ENCODE peak calls at places on chromosomes 13 and 19, in seven cellular contexts. L is left ventricle myocardium inferior; X is fibroblast of lung; G is CD8-positive, alpha-beta T cell; T is heart left ventricle; C is thoracic aorta; M is ovary. N is an unnamed sample.

GRCh38 chr19:6393074-6393981 is at the start of gene GTF2F1:
- DNase-seq in L (peak; percentile 94), X (peak; percentile 93), G (peak; percentile 89), T (peak; percentile 98), C (peak; percentile 82), M (peak; percentile 98), N (peak; percentile 93)

GRCh38 chr13:25860862-25861261 is 191.0 kb downstream of the SHISA2 start:
- DNase-seq in L (no peak), X (peak; percentile 86), G (no peak), T (no peak), C (no peak), M (no peak), N (no peak)

GRCh38 chr13:42239644-42240043 is 32.3 kb upstream of the AKAP11 start:
- DNase-seq in L (no peak), X (peak; percentile 29), G (no peak), T (no peak), C (no peak), M (no peak), N (no peak)

GRCh38 chr19:13055213-13056051 is 47.2 kb downstream of the LYL1 start:
- DNase-seq in L (peak; percentile 84), X (peak; percentile 97), G (no peak), T (peak; percentile 88), C (peak; percentile 55), M (peak; percentile 90), N (peak; percentile 54)

GRCh38 chr13:101520672-101521071 is 68.2 kb downstream of the ITGBL1 start:
- DNase-seq in L (no peak), X (peak; percentile 81), G (peak; percentile 2), T (no peak), C (no peak), M (no peak), N (no peak)

GRCh38 chr13:27034678-27035111 is 136.9 kb downstream of the USP12 start:
- DNase-seq in L (no peak), X (no peak), G (no peak), T (no peak), C (no peak), M (no peak), N (no peak)

GRCh38 chr13:38223093-38223492 is 126.6 kb upstream of the UFM1 start:
- DNase-seq in L (no peak), X (peak; percentile 52), G (no peak), T (no peak), C (no peak), M (no peak), N (no peak)

GRCh38 chr19:34639491-34640085 is 37.4 kb downstream of the SCGB2B2 start:
- DNase-seq in L (no peak), X (peak; percentile 48), G (peak; percentile 61), T (peak; percentile 37), C (no peak), M (no peak), N (peak; percentile 67)

GRCh38 chr13:95552539-95553270 is at the start of gene CLDN10:
- DNase-seq in L (no peak), X (no peak), G (no peak), T (peak; percentile 58), C (no peak), M (no peak), N (peak; percentile 77)

GRCh38 chr19:41795031-41795461 is 1.3 kb upstream of the CEACAM3 start:
- DNase-seq in L (no peak), X (peak; percentile 5), G (peak; percentile 44), T (no peak), C (no peak), M (no peak), N (no peak)

GRCh38 chr13:40681341-40682051 is 15.1 kb upstream of the FOXO1 start:
- DNase-seq in L (no peak), X (peak; percentile 50), G (no peak), T (no peak), C (no peak), M (no peak), N (no peak)

GRCh38 chr13:39941236-39941635 is 285.8 kb downstream of the COG6 start:
- DNase-seq in L (no peak), X (no peak), G (no peak), T (no peak), C (no peak), M (no peak), N (no peak)

GRCh38 chr13:56561327-56561726 is 579.4 kb upstream of the PRR20A start:
- DNase-seq in L (no peak), X (no peak), G (no peak), T (no peak), C (no peak), M (no peak), N (no peak)

GRCh38 chr13:91122766-91123165 is 224.7 kb upstream of the MIR17HG start:
- DNase-seq in L (no peak), X (no peak), G (no peak), T (no peak), C (no peak), M (no peak), N (no peak)

GRCh38 chr19:49988433-49988832 is 27.5 kb upstream of the SIGLEC11 start:
- DNase-seq in L (no peak), X (peak; percentile 82), G (no peak), T (no peak), C (no peak), M (no peak), N (no peak)

GRCh38 chr13:109684084-109684835 is 102.1 kb downstream of the IRS2 start:
- DNase-seq in L (no peak), X (no peak), G (no peak), T (no peak), C (no peak), M (no peak), N (peak; percentile 15)

GRCh38 chr19:46426506-46427162 is 2.1 kb downstream of the PNMA8C start:
- DNase-seq in L (peak; percentile 82), X (peak; percentile 68), G (no peak), T (peak; percentile 85), C (no peak), M (peak; percentile 85), N (peak; percentile 79)

GRCh38 chr13:21911916-21912315 is 241.0 kb downstream of the FGF9 start:
- DNase-seq in L (no peak), X (no peak), G (no peak), T (no peak), C (no peak), M (no peak), N (no peak)

GRCh38 chr13:36030670-36031331 is 100.4 kb downstream of the DCLK1 start:
- DNase-seq in L (no peak), X (peak; percentile 93), G (no peak), T (no peak), C (no peak), M (peak; percentile 27), N (no peak)

GRCh38 chr19:10565028-10565566 is 713 bp downstream of the KRI1 start:
- DNase-seq in L (no peak), X (peak; percentile 20), G (peak; percentile 30), T (no peak), C (no peak), M (peak; percentile 68), N (no peak)

GRCh38 chr13:93151277-93151676 is 75.3 kb upstream of the GPC6 start:
- DNase-seq in L (no peak), X (peak; percentile 90), G (no peak), T (no peak), C (no peak), M (no peak), N (no peak)

DNA sequence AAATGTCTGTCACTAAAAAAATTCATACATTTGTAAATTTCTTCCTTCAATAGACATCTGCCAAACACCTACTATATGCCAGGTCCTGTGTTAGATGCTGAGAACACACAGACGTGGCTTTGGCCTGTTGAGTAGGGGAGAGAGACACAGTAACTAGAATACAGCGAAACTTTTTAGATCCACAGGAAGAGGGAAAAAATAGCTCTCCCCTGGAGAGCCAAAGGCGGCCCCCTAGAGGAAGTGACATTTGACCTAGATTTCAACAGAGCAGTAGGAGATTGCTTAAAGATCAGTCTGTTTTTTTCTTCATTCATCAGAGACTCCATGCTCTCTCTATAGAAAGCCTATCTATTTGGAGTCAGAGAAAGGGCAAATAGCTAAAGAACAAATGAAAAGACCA is 11.3 kb downstream of the LCP1 start:
- DNase-seq in L (no peak), X (no peak), G (no peak), T (no peak), C (no peak), M (no peak), N (no peak)
- H3K4me3 ChIP-seq in L (no peak overlapping the region), X (no peak overlapping the region), G (peak overlapping the region; percentile 15), T (no peak overlapping the region), C (no peak overlapping the region), M (no peak overlapping the region), N (no peak overlapping the region)

GRCh38 chr13:66689628-66690027 is 540.5 kb downstream of the PCDH9 start:
- DNase-seq in L (no peak), X (peak; percentile 38), G (no peak), T (no peak), C (no peak), M (no peak), N (no peak)
- TF ChIP-seq CTCF in L (peak; percentile 40), X (peak; percentile 57), G (no peak), T (no peak), C (no peak), M (no peak), N (no peak)

GRCh38 chr19:19655051-19655594 is 8.4 kb downstream of the ATP13A1 start:
- DNase-seq in L (no peak), X (no peak), G (no peak), T (no peak), C (no peak), M (no peak), N (no peak)

GRCh38 chr19:19653597-19654147 is 9.8 kb downstream of the ATP13A1 start:
- DNase-seq in L (no peak), X (no peak), G (no peak), T (no peak), C (no peak), M (no peak), N (no peak)

GRCh38 chr19:19652482-19653295 is 9.2 kb upstream of the GMIP start:
- DNase-seq in L (no peak), X (peak; percentile 39), G (no peak), T (no peak), C (no peak), M (no peak), N (no peak)

GRCh38 chr19:19655641-19656343 is 7.7 kb downstream of the ATP13A1 start:
- DNase-seq in L (no peak), X (no peak), G (no peak), T (no peak), C (no peak), M (no peak), N (no peak)

GRCh38 chr19:19654441-19654840 is 9.0 kb downstream of the ATP13A1 start:
- DNase-seq in L (no peak), X (no peak), G (no peak), T (no peak), C (no peak), M (no peak), N (no peak)
- H3K4me1 ChIP-seq in L (peaks cover 14% of the 10 kb centered on the region), X (no peaks in the 10 kb centered on the region), G (no peaks in the 10 kb centered on the region), T (no peaks in the 10 kb centered on the region), C (no peaks in the 10 kb centered on the region), M (no peaks in the 10 kb centered on the region), N (no peaks in the 10 kb centered on the region)

DNA sequence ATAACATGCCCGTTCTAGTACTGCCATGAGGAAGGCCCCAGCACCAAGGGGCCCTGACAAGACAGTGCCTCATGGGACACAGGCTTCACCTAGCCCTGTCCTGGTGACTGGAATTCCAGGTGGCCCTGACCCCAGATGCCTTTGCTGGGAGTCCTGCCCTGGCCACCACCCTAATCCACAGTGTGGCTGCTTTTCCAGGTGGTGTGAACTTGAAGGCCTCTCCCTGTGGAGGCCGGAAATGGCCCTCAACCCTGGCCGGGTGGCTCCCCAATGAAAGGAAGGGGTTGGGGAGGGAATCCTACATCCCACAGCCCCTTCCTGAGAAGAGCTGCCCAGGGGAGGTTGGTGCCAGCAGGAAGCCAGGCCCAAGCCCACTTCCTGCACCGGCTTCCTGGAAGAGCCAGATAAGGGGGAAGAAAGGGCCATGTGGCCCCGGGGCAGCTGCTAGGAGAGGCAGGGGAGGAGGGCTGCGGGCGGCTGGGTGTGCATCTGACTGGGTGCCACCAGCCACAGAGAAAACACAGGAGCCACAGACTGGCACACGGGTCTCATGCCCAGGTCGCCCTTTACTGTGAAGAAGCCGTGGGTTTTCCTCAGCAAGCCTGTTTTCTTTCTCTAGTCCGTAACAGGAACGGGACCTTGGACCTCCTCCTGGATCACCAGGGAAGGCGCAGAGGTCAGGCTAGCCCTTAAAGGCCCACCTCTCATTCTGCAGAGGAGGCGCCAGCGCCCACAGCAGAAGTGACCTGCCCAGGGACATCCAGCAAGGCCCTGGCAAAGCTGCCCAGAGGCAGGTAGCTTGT is 4.7 kb downstream of the LSM4 start:
- DNase-seq in L (peak; percentile 55), X (no peak), G (peak; percentile 40), T (no peak), C (no peak), M (no peak), N (no peak)
- H3K4me3 ChIP-seq in L (peak overlapping the region; percentile 8), X (no peak overlapping the region), G (peak overlapping the region; percentile 47), T (no peak overlapping the region), C (no peak overlapping the region), M (no peak overlapping the region), N (no peak overlapping the region)

N was measured in pancreas.